ENCODE peak calls at places on chromosome 15, in seven cellular contexts. V is A549, Z is transverse colon, S is gastrocnemius medialis, O is uterus, T is sigmoid colon, F is adrenal gland. Y is an unnamed sample. For H3K4me1, the result is how much of the 10 kb centered on the place peaks cover.

GRCh38 chr15:32818758-32819405 is 101.1 kb downstream of the GREM1 start:
- DNase-seq in V (no peak), Z (no peak), S (no peak), O (peak), T (no peak), F (no peak), Y (no peak)

GRCh38 chr15:84985158-84985557 is 3.5 kb downstream of the PDE8A start:
- DNase-seq in V (no peak), Z (no peak), S (no peak), O (no peak), T (no peak), F (no peak), Y (no peak)

GRCh38 chr15:32823750-32824149 is 105.9 kb downstream of the GREM1 start:
- DNase-seq in V (no peak), Z (no peak), S (no peak), O (no peak), T (no peak), F (no peak), Y (no peak)

GRCh38 chr15:85329561-85330421 is 50.6 kb upstream of the AKAP13 start:
- DNase-seq in V (peak), Z (peak), S (no peak), O (no peak), T (no peak), F (peak), Y (no peak)

GRCh38 chr15:90099072-90099867 is 3.0 kb downstream of the IDH2 start:
- DNase-seq in V (no peak), Z (peak), S (no peak), O (no peak), T (no peak), F (no peak), Y (no peak)

GRCh38 chr15:82832601-82833209 is 23.3 kb downstream of the WHAMM start:
- DNase-seq in V (peak), Z (no peak), S (no peak), O (no peak), T (no peak), F (no peak), Y (no peak)

GRCh38 chr15:80977627-80978036 is 12.0 kb downstream of the MESD start:
- DNase-seq in V (peak), Z (peak), S (no peak), O (peak), T (peak), F (peak), Y (no peak)

GRCh38 chr15:84824260-84824690 is 7.1 kb downstream of the ALPK3 start:
- DNase-seq in V (no peak), Z (peak), S (peak), O (peak), T (peak), F (no peak), Y (no peak)

GRCh38 chr15:49991587-49991986 is 127.4 kb downstream of the ATP8B4 start:
- DNase-seq in V (no peak), Z (no peak), S (no peak), O (no peak), T (no peak), F (no peak), Y (no peak)

GRCh38 chr15:70257573-70258220 is 160.0 kb upstream of the TLE3 start:
- DNase-seq in V (no peak), Z (no peak), S (no peak), O (no peak), T (no peak), F (no peak), Y (no peak)

GRCh38 chr15:89115547-89115946 is 27.3 kb downstream of the ABHD2 start:
- DNase-seq in V (peak), Z (peak), S (no peak), O (no peak), T (no peak), F (no peak), Y (no peak)

GRCh38 chr15:91849749-91850161 is 3.8 kb upstream of the SLCO3A1 start:
- DNase-seq in V (peak), Z (no peak), S (no peak), O (no peak), T (no peak), F (no peak), Y (no peak)

GRCh38 chr15:33226559-33227181 is 32.2 kb upstream of the FMN1 start:
- DNase-seq in V (peak), Z (peak), S (peak), O (peak), T (no peak), F (peak), Y (no peak)

GRCh38 chr15:57384816-57385215 is 8.5 kb downstream of the CGNL1 start:
- DNase-seq in V (peak), Z (no peak), S (no peak), O (no peak), T (no peak), F (peak), Y (no peak)

GRCh38 chr15:70741677-70742293 is 21.6 kb downstream of the UACA start:
- DNase-seq in V (peak), Z (no peak), S (no peak), O (no peak), T (no peak), F (no peak), Y (no peak)

GRCh38 chr15:97168704-97169475 is 791.6 kb upstream of the ARRDC4 start:
- DNase-seq in V (no peak), Z (no peak), S (no peak), O (no peak), T (no peak), F (no peak), Y (no peak)

GRCh38 chr15:62445244-62445643 is 280.2 kb upstream of the C2CD4B start:
- DNase-seq in V (no peak), Z (no peak), S (no peak), O (no peak), T (no peak), F (no peak), Y (no peak)

GRCh38 chr15:86743283-86743903 is 663.7 kb downstream of the AGBL1 start:
- DNase-seq in V (peak), Z (peak), S (no peak), O (no peak), T (no peak), F (no peak), Y (no peak)

GRCh38 chr15:78303729-78304486 is 4.5 kb upstream of the SKIC8 start:
- DNase-seq in V (no peak), Z (no peak), S (no peak), O (no peak), T (no peak), F (no peak), Y (no peak)

GRCh38 chr15:78264304-78265136 is at the start of gene DNAJA4:
- DNase-seq in V (no peak), Z (peak), S (peak), O (peak), T (peak), F (peak), Y (no peak)

GRCh38 chr15:31439328-31439727 is 112.7 kb downstream of the KLF13 start:
- DNase-seq in V (peak), Z (peak), S (no peak), O (no peak), T (no peak), F (no peak), Y (no peak)

GRCh38 chr15:43230640-43231115 is 9.9 kb upstream of the EPB42 start:
- DNase-seq in V (peak), Z (no peak), S (peak), O (no peak), T (peak), F (no peak), Y (no peak)

GRCh38 chr15:49758856-49759255 is 138.0 kb downstream of the DTWD1 start:
- DNase-seq in V (no peak), Z (no peak), S (no peak), O (no peak), T (no peak), F (no peak), Y (no peak)

DNA sequence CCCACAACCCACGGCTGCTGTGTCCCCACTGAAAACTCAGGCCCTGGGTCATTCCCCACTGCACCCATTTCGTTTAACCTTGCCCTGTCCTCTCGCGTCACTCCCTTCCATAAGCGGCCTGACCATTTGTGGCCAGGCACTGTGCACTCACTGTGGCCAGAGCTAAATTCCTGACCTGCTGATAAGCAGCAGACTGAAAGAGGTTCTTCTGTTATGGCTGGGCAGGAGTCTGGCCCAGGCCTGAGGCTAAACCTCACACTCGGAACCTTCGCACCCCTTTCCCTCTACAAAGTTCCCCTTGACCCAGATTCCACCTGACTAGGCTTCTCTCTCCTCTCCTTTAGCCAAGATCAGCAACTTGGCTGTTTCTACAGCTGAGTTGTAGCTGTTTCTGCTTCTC is 62.3 kb downstream of the ADAMTS17 start:
- DNase-seq in V (no peak), Z (no peak), S (no peak), O (no peak), T (no peak), F (no peak), Y (no peak)
- TF ChIP-seq POLR2A in V (no peak), Z (no peak), S (no peak), O (no peak), T (no peak), F (no peak), Y (no peak)

DNA sequence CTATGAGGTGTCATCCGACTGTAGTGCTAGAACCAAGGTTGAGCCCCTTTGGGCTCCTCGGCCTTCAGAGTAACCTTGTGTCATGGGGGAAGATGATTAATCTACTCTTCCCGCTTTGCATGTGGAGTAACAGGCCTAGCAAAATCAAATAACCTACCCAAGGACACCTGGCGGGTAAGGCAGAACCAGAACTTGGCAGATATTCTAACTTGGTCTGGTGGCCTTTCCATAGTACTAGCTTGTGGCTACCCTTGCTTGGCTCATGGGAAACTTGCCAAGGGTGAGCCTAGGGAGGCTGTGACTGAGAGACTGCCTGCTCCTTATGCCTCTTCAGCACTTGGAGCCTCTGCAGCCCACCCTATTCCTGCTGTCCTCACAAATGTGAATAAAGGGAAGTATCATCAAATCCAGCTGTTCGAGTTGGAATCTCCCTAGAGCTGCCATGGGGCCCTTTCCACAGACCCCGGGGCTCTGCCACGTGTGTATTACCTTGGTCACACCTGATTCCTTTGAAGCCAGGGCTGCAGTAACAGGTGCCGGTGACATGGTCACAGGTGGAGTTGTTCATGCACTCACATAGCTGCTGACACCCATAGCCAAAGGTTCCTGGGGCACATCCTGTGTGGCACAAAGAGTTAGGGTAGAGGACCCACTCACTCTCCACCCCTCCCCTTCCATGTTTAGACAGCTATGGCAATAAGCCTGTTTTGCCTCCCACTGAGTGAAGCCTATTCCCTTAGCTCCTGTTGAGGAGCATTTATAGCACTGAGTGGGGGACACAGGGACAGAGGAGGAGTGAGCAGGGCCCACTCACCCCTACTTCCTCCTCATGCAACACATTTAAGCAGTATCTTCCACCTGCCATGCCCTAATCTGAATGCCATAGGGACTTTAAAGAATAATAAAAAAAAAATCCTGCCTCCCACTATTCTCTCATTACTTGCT is 46.0 kb downstream of the RAB11A start:
- DNase-seq in V (no peak), Z (no peak), S (no peak), O (no peak), T (no peak), F (no peak), Y (no peak)
- H3K4me1 ChIP-seq in V (under half), Z (under half), S (under half), O (under half), T (under half), F (under half), Y (under half)

DNA sequence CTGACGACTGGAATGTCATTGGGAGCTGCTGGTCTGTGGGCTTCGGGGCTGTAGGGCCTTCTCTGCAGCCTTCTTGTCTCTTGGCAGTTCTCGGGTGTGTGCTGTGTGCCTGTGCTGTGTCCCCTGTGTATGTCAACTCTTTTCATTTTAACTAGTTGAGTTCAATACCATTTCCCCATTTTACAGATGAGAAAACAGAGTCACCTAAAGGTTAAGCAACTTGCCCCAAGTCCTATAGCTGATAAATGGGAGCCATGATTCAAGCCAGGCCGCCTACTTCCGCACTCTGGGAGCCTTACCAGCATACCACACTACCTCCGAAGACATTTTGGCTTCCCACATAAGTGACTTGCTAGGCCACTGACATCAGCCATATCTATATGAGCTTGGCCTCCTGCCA is 85.7 kb downstream of the FAM81A start:
- DNase-seq in V (no peak), Z (no peak), S (no peak), O (no peak), T (no peak), F (no peak), Y (no peak)
- H3K27ac ChIP-seq in V (no peak), Z (no peak), S (no peak), O (no peak), T (no peak), F (no peak), Y (no peak)

DNA sequence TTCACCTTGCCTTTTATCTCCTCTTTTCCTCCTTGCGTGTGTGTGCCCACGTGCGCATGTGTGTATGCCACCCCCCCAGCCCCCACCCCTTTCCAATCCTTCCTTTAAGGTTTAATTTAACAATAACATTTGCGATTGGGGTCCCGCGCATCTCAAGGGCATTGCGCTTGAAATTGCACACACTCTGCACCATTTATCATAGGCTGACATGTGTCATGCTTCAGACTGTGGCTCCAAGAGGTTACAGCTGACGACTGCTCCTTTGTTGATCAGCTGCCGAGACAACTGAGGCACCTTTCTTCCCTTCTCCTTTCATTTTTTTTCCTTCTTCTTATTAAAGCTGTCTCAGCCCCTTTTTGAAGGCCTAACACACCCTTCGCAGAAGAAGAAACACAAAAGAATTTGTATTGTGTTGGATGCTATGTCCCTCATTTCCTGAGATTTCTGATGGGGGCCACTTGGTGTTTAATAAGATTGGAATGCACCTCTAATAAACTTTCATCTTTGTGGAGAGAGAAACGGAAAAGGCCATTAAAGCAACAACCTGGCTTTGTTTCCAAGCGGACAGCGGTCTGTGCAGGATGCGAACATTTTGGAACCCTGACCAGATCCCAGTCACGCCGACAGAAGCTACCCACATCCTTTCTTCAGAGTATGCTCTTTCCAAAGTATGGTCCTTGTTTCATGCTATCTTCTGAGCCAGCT is 470.1 kb downstream of the MCTP2 start:
- DNase-seq in V (no peak), Z (no peak), S (no peak), O (no peak), T (no peak), F (no peak), Y (no peak)
- TF ChIP-seq POLR2A in V (no peak), Z (no peak), S (no peak), O (no peak), T (no peak), F (no peak), Y (no peak)

GRCh38 chr15:51846463-51847230 is 17.2 kb downstream of the TMOD3 start:
- DNase-seq in V (peak), Z (no peak), S (no peak), O (no peak), T (no peak), F (no peak), Y (no peak)
- H3K4me1 ChIP-seq in V (half or more), Z (under half), S (under half), O (under half), T (half or more), F (under half), Y (under half)

GRCh38 chr15:25673351-25673750 is 189.8 kb downstream of the ATP10A start:
- DNase-seq in V (no peak), Z (no peak), S (no peak), O (no peak), T (no peak), F (no peak), Y (no peak)

GRCh38 chr15:25675396-25675795 is 187.7 kb downstream of the ATP10A start:
- DNase-seq in V (no peak), Z (no peak), S (no peak), O (no peak), T (no peak), F (no peak), Y (no peak)

GRCh38 chr15:25674948-25675347 is 188.2 kb downstream of the ATP10A start:
- DNase-seq in V (no peak), Z (peak), S (peak), O (peak), T (peak), F (no peak), Y (no peak)

GRCh38 chr15:25676070-25676469 is 187.1 kb downstream of the ATP10A start:
- DNase-seq in V (no peak), Z (no peak), S (no peak), O (no peak), T (no peak), F (no peak), Y (no peak)

GRCh38 chr15:25673972-25674371 is 189.2 kb downstream of the ATP10A start:
- DNase-seq in V (no peak), Z (no peak), S (no peak), O (no peak), T (no peak), F (no peak), Y (no peak)
- H3K27ac ChIP-seq in V (no peak), Z (no peak), S (no peak), O (no peak), T (peak), F (no peak), Y (peak)

DNA sequence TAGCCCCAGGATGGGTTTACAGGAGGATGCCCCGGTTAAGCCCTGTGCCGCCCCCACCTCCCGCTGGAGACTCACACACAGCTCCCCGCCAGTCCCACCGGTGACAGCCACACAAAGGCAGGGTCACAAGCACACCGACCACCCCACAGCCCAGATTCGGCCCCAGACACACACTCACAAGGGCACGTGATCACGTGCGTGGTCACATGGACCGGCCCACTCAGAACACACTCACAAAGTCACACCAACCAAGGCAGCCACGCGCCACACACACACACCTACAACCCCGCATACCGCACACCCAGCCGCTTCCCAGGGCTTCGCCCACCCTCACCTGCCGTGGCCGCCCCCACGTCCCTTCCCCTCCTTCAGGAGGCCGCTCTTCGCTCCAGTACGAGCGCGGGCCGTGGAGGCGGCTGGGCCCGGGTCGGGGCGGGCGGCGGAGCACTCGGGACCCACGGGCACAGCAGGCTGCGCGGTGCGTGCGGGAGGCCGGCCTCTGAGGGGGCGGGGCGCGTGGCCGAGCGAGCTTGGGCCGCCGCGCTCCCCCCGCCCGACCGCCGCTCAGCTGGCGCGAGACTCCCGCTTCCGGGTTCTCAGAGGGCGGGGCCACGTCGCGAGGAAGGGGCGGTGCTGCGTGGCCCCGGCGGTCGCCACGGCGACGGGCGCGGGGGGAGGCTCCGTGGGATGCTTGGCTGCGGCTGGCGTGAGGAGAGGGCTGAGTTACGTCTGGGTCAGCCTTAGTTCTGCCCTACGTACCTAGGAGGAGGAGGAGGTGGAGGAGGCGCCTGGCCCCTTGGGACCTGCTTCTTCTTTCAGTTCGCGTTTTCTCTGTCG is at the start of gene SPG21:
- DNase-seq in V (peak), Z (peak), S (peak), O (peak), T (peak), F (peak), Y (peak)
- TF ChIP-seq POLR2A in V (peak), Z (peak), S (peak), O (peak), T (peak), F (peak), Y (peak)

GRCh38 chr15:39192376-39192775 is 388.5 kb upstream of the THBS1 start:
- DNase-seq in V (no peak), Z (no peak), S (no peak), O (no peak), T (no peak), F (no peak), Y (no peak)
- H3K4me1 ChIP-seq in V (half or more), Z (under half), S (under half), O (under half), T (under half), F (under half), Y (under half)

GRCh38 chr15:74006774-74007639 is 12.5 kb downstream of the PML start:
- DNase-seq in V (no peak), Z (no peak), S (no peak), O (peak), T (peak), F (no peak), Y (no peak)
- H3K27ac ChIP-seq in V (no peak), Z (peak), S (peak), O (peak), T (peak), F (peak), Y (peak)

Y was measured in esophagus squamous epithelium.